ENCODE peak calls at places on chromosome 3, in nine cellular contexts. D, C, E, H, Y, F, B, N and A are unnamed samples.

GRCh38 chr3:123941150-123941941 is 19.7 kb downstream of the CCDC14 start:
- DNase-seq in N (no peak), Y (no peak), D (no peak), C (no peak), H (no peak), E (no peak), F (no peak), B (no peak), A (no peak)

GRCh38 chr3:179546814-179547241 is 15.9 kb upstream of the ACTL6A start:
- DNase-seq in D (no peak), C (no peak), F (no peak), H (no peak), Y (no peak), N (no peak), B (no peak), E (no peak), A (no peak)

GRCh38 chr3:191068946-191069813 is 129.9 kb upstream of the OSTN start:
- DNase-seq in F (no peak), N (no peak), E (no peak), H (no peak), B (no peak), C (no peak), D (no peak), Y (no peak), A (no peak)

GRCh38 chr3:194135806-194136518 is at the start of gene HES1:
- DNase-seq in H (peak; percentile 89), D (peak; percentile 91), C (peak; percentile 98), Y (no peak), N (peak; percentile 44), B (peak; percentile 43), E (peak; percentile 46), F (peak; percentile 96), A (peak; percentile 94)

GRCh38 chr3:31140470-31140869 is 246.0 kb upstream of the GADL1 start:
- DNase-seq in H (no peak), Y (no peak), B (no peak), F (no peak), E (no peak), N (no peak), D (no peak), C (no peak), A (no peak)

GRCh38 chr3:160473233-160473632 is 23.6 kb upstream of the TRIM59 start:
- DNase-seq in C (no peak), B (no peak), F (no peak), H (no peak), E (no peak), D (no peak), Y (no peak), N (no peak), A (no peak)

GRCh38 chr3:116139607-116140006 is 305.7 kb downstream of the LSAMP start:
- DNase-seq in E (no peak), B (no peak), D (no peak), H (no peak), Y (no peak), N (no peak), C (no peak), F (no peak), A (no peak)

GRCh38 chr3:87426916-87427315 is 150.5 kb upstream of the POU1F1 start:
- DNase-seq in D (no peak), Y (no peak), B (no peak), C (no peak), H (no peak), N (no peak), E (no peak), F (no peak), A (no peak)

GRCh38 chr3:100006570-100007271 is 107.6 kb downstream of the FILIP1L start:
- DNase-seq in Y (no peak), D (no peak), C (no peak), B (no peak), E (no peak), F (no peak), H (no peak), N (no peak), A (no peak)

GRCh38 chr3:159669024-159669476 is 319.6 kb upstream of the IL12A start:
- DNase-seq in D (no peak), Y (no peak), N (no peak), H (no peak), B (no peak), C (no peak), F (no peak), E (no peak), A (no peak)

GRCh38 chr3:62084558-62084957 is 288.8 kb downstream of the FEZF2 start:
- DNase-seq in D (no peak), E (no peak), N (no peak), F (no peak), Y (no peak), C (no peak), H (peak; percentile 13), B (no peak), A (no peak)

GRCh38 chr3:60301142-60301541 is 950.1 kb downstream of the FHIT start:
- DNase-seq in N (no peak), H (no peak), B (no peak), Y (no peak), D (no peak), E (no peak), C (no peak), F (no peak), A (no peak)

GRCh38 chr3:47365213-47366153 is 15.3 kb upstream of the PTPN23 start:
- DNase-seq in B (no peak), E (no peak), D (no peak), C (no peak), Y (no peak), F (peak; percentile 30), N (no peak), H (no peak), A (no peak)

GRCh38 chr3:101976473-101976872 is 127.2 kb downstream of the NFKBIZ start:
- DNase-seq in B (no peak), H (no peak), Y (no peak), E (no peak), N (no peak), D (no peak), C (no peak), F (no peak), A (no peak)

GRCh38 chr3:61483997-61484396 is 77.4 kb upstream of the PTPRG start:
- DNase-seq in H (no peak), C (no peak), D (no peak), E (no peak), F (no peak), N (no peak), B (no peak), Y (no peak), A (no peak)

GRCh38 chr3:23396746-23397145 is 193.6 kb downstream of the UBE2E2 start:
- DNase-seq in E (no peak), F (no peak), N (no peak), D (no peak), H (no peak), B (no peak), C (no peak), Y (no peak), A (no peak)

GRCh38 chr3:18249126-18249525 is 176.0 kb downstream of the SATB1 start:
- DNase-seq in N (no peak), C (no peak), B (no peak), E (no peak), D (no peak), F (no peak), H (no peak), Y (no peak), A (no peak)

GRCh38 chr3:158430968-158431367 is 140.0 kb upstream of the MLF1 start:
- DNase-seq in N (no peak), D (no peak), C (no peak), E (no peak), B (no peak), F (no peak), Y (no peak), H (no peak), A (no peak)

GRCh38 chr3:196636369-196637349 is 2.8 kb upstream of the NRROS start:
- DNase-seq in N (no peak), C (no peak), E (no peak), Y (no peak), H (no peak), D (no peak), B (no peak), F (no peak), A (peak; percentile 57)

GRCh38 chr3:152159328-152159727 is 109.4 kb upstream of the MBNL1 start:
- DNase-seq in H (no peak), D (no peak), F (no peak), Y (no peak), C (no peak), B (no peak), E (no peak), N (no peak), A (no peak)